ENCODE peak calls at places on chromosomes 4 and X, in five cellular contexts. B, X, T, H and A are unnamed samples.
A peak's percentile ranks its signal among the peaks of the same experiment; 100 is the strongest.

GRCh38 chrX:19748898-19749680 is 138.3 kb downstream of the SH3KBP1 start:
- DNase-seq in B (no peak), X (no peak), T (no peak), H (no peak), A (no peak)

GRCh38 chr4:117385531-117385930 is 300.2 kb upstream of the TRAM1L1 start:
- DNase-seq in B (no peak), X (no peak), T (no peak), H (no peak), A (no peak)

GRCh38 chr4:48271048-48271452 is 1.4 kb upstream of the TEC start:
- DNase-seq in B (no peak), X (no peak), T (no peak), H (no peak), A (no peak)

GRCh38 chrX:138711399-138712347 is at the start of gene FGF13:
- DNase-seq in B (no peak), X (peak; percentile 43), T (no peak), H (peak; percentile 11), A (no peak)

GRCh38 chr4:108783666-108784463 is 21.0 kb upstream of the ETNPPL start:
- DNase-seq in B (no peak), X (no peak), T (no peak), H (no peak), A (peak; percentile 25)

GRCh38 chrX:723781-724180 is 93.2 kb downstream of the SHOX start:
- DNase-seq in B (no peak), X (no peak), T (no peak), H (no peak), A (no peak)

GRCh38 chrX:115584715-115585114 is 23.7 kb downstream of the PLS3 start:
- DNase-seq in B (no peak), X (no peak), T (no peak), H (no peak), A (no peak)

GRCh38 chr4:138609943-138610350 is 367.8 kb upstream of the SLC7A11 start:
- DNase-seq in B (no peak), X (no peak), T (peak; percentile 4), H (no peak), A (peak; percentile 12)

GRCh38 chr4:102438873-102439614 is 62.1 kb upstream of the NFKB1 start:
- DNase-seq in B (no peak), X (no peak), T (no peak), H (peak; percentile 19), A (peak; percentile 59)

GRCh38 chrX:118254611-118255010 is 91.3 kb upstream of the WDR44 start:
- DNase-seq in B (peak; percentile 49), X (peak; percentile 29), T (peak; percentile 4), H (peak; percentile 59), A (peak; percentile 68)

GRCh38 chr4:76562161-76562560 is 127.1 kb downstream of the SHROOM3 start:
- DNase-seq in B (no peak), X (no peak), T (no peak), H (no peak), A (no peak)

GRCh38 chr4:182578402-182578801 is 335.2 kb downstream of the TENM3 start:
- DNase-seq in B (no peak), X (peak; percentile 63), T (peak; percentile 12), H (no peak), A (no peak)

GRCh38 chr4:95541094-95541493 is 7.7 kb downstream of the UNC5C start:
- DNase-seq in B (no peak), X (no peak), T (no peak), H (no peak), A (no peak)

GRCh38 chrX:39821011-39821708 is 276.6 kb downstream of the BCOR start:
- DNase-seq in B (peak; percentile 17), X (peak; percentile 55), T (no peak), H (peak; percentile 22), A (no peak)

GRCh38 chr4:26884486-26884988 is 23.9 kb downstream of the STIM2 start:
- DNase-seq in B (no peak), X (no peak), T (no peak), H (no peak), A (no peak)

GRCh38 chrX:148878371-148878770 is 378.0 kb downstream of the AFF2 start:
- DNase-seq in B (no peak), X (no peak), T (no peak), H (no peak), A (no peak)

GRCh38 chr4:188439641-188440311 is 300.5 kb downstream of the TRIML1 start:
- DNase-seq in B (no peak), X (no peak), T (peak; percentile 3), H (peak; percentile 26), A (peak; percentile 87)

GRCh38 chr4:85210353-85210752 is 243.9 kb upstream of the WDFY3 start:
- DNase-seq in B (no peak), X (no peak), T (no peak), H (no peak), A (no peak)

GRCh38 chr4:110514889-110515479 is 39.0 kb downstream of the ENPEP start:
- DNase-seq in B (no peak), X (no peak), T (no peak), H (no peak), A (no peak)
- TF ChIP-seq POLR2A in B (no peak), X (no peak), T (no peak), H (no peak), A (no peak)

GRCh38 chrX:119757979-119758681 is at the start of gene SOWAHD:
- DNase-seq in B (no peak), X (peak; percentile 29), T (peak; percentile 35), H (peak; percentile 14), A (peak; percentile 36)

GRCh38 chrX:119753639-119754257 is 4.6 kb upstream of the SOWAHD start:
- DNase-seq in B (no peak), X (no peak), T (no peak), H (no peak), A (no peak)

GRCh38 chrX:119756926-119757635 is 1.3 kb upstream of the SOWAHD start:
- DNase-seq in B (no peak), X (no peak), T (no peak), H (no peak), A (no peak)

GRCh38 chrX:119757646-119757978 is 776 bp upstream of the SOWAHD start:
- DNase-seq in B (no peak), X (no peak), T (no peak), H (no peak), A (no peak)

DNA sequence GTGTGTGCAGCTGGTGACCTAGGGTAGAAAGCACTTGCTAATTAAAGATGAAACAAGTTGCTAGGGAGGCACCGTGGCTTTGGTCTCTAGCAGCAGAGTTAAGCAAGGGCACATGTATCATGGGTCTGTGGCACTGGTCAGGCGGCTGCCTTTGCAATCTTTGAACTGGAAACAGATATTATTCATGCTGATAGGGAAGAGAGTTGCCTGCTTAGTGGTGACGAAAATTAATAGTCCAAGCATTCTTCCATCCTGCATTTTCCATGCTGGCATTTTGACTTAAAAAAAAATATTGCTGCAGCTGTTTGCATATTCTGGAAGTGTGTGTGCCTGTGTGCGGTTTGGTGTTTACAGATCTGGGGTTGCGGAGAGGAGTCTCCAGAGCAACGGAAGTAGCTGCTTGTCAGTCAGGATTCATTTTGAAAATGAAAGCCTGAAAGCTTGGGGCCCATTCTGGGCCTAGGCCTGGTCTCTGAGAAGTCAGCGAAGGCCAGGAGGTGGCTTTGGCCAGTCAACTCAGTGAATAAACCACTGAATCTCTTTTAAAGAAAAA is 2.3 kb upstream of the SOWAHD start:
- DNase-seq in B (no peak), X (no peak), T (no peak), H (no peak), A (no peak)
- TF ChIP-seq POLR2A in B (no peak), X (no peak), T (no peak), H (no peak), A (no peak)

GRCh38 chr4:119135721-119136121 is at the start of gene MYOZ2:
- DNase-seq in B (no peak), X (no peak), T (no peak), H (no peak), A (no peak)
- TF ChIP-seq POLR2A in B (no peak), X (no peak), T (no peak), H (no peak), A (no peak)

GRCh38 chr4:52019941-52020657 is at the start of gene LRRC66:
- DNase-seq in B (no peak), X (no peak), T (no peak), H (no peak), A (peak; percentile 26)
- TF ChIP-seq POLR2A in B (no peak), X (no peak), T (no peak), H (no peak), A (no peak)

DNA sequence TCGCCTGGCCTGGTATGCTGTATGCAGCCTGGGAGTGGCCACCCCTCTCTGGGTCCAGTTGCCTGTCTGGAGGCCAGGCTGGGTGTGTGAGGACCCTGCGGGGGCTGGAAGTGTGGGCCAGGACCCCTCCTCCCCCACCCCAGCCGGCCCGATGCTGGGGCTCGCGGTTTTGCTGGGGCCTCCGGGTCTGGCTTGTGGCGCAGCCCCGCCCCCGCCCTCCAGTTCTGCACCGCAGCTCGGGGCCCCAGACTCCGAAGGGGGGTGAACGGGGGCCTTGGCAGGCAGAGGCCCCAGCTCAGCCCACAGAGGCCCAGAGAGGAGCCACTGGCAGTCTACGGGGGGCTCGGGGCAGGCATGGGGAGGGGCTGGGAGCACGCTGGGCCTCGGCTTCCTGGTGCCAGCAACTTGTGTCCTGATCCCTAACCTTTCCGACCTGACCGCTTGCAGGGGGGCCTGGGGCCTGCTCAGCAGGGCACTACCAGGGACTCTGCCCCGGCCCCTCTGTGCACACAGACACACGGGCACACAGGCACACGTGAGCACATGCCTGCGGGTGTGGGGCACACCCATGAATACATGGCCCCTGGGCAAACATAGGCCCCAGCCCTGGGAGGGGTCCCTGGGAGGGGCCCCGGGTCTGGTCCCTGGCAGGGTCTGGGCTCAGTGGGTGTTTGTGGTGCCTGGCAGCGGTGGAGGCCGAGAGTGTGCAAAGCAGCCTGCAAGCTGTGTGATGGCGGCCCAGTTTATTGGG is 21.4 kb upstream of the FGFR3 start:
- DNase-seq in B (no peak), X (no peak), T (no peak), H (no peak), A (no peak)
- TF ChIP-seq POLR2A in B (no peak), X (no peak), T (no peak), H (no peak), A (no peak)

GRCh38 chr4:2436761-2437474 is 18.2 kb downstream of the CFAP99 start:
- DNase-seq in B (no peak), X (no peak), T (no peak), H (no peak), A (no peak)
- TF ChIP-seq POLR2A in B (no peak), X (no peak), T (no peak), H (no peak), A (no peak)

DNA sequence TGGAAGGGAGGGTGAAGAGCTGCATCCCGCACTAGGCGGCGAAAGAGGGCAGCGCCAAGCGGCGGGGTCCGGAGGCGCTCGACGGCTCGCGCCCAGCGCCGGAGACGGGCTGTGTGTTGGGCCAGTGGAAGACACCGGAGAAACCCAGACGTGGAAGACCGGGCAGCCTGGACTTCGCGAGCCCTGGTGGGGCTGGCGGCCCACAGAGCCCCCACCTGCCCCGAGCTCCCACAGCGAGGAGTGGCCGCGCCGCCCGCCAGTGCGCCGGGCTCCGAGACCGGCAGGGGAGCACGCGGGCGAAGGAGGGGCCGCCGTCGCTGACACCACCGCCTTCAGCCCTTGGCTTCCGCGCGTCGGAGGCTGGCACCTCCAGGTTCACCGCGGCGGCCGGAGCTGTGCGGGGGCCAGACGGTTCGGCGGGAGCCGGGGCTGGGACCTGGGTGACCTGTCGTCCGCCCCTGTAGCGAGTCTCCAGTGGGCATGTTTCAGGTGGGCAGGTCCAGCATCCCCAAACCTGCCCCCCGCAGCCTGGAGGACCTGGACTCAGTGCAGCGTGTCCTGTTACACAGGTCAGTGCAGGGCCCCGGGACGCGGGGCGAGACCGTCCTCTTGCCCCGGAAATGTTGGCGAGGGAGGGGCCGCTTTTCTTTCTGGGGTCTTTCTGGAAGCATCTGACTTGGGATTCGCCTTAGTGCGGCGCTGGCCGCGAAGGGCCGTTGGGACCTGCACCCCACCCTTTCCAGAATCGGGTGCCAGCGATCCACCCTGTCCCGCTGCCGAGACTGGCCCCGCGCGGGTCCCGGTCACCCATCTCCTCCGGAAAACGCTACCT is 9.6 kb upstream of the INTU start:
- DNase-seq in B (no peak), X (peak; percentile 52), T (no peak), H (peak; percentile 18), A (peak; percentile 27)
- TF ChIP-seq POLR2A in B (no peak), X (no peak), T (no peak), H (no peak), A (no peak)